ENCODE peak calls at places on chromosome 6, in nine cellular contexts. K, U, L, O, N, P, M, G and E are unnamed samples. For H3K4me1, the result is how much of the 10 kb centered on the place peaks cover.

GRCh38 chr6:87682310-87682709 is 19.7 kb downstream of the AKIRIN2 start:
- DNase-seq in K (no peak), U (no peak), L (no peak), O (no peak), N (no peak), P (no peak), M (no peak), G (no peak), E (no peak)

GRCh38 chr6:37765182-37765780 is 54.2 kb upstream of the ZFAND3 start:
- DNase-seq in K (peak), U (no peak), L (no peak), O (peak), N (no peak), P (no peak), M (no peak), G (no peak), E (no peak)

GRCh38 chr6:97705568-97705967 is 422.6 kb upstream of the MMS22L start:
- DNase-seq in K (no peak), U (no peak), L (no peak), O (no peak), N (no peak), P (peak), M (no peak), G (peak), E (no peak)

GRCh38 chr6:135163440-135163738 is 17.7 kb upstream of the MYB start:
- DNase-seq in K (no peak), U (no peak), L (no peak), O (no peak), N (peak), P (no peak), M (no peak), G (no peak), E (no peak)

GRCh38 chr6:14211596-14211961 is 94.0 kb downstream of the CD83 start:
- DNase-seq in K (peak), U (no peak), L (peak), O (peak), N (no peak), P (no peak), M (peak), G (peak), E (no peak)

GRCh38 chr6:100435299-100435698 is 29.4 kb downstream of the SIM1 start:
- DNase-seq in K (no peak), U (no peak), L (no peak), O (no peak), N (no peak), P (no peak), M (no peak), G (no peak), E (no peak)

GRCh38 chr6:1404713-1405098 is 15.3 kb downstream of the FOXF2 start:
- DNase-seq in K (no peak), U (no peak), L (no peak), O (no peak), N (no peak), P (no peak), M (no peak), G (no peak), E (no peak)

GRCh38 chr6:36427781-36428345 is 14.8 kb downstream of the PXT1 start:
- DNase-seq in K (no peak), U (no peak), L (no peak), O (no peak), N (no peak), P (no peak), M (no peak), G (no peak), E (no peak)

GRCh38 chr6:4922488-4923037 is 81.3 kb downstream of the RPP40 start:
- DNase-seq in K (no peak), U (no peak), L (no peak), O (no peak), N (no peak), P (no peak), M (no peak), G (no peak), E (no peak)

GRCh38 chr6:160733045-160733646 is 31.1 kb downstream of the PLG start:
- DNase-seq in K (peak), U (no peak), L (no peak), O (no peak), N (no peak), P (peak), M (no peak), G (peak), E (peak)

GRCh38 chr6:130156908-130157307 is 65.8 kb downstream of the SAMD3 start:
- DNase-seq in K (no peak), U (no peak), L (no peak), O (no peak), N (no peak), P (no peak), M (no peak), G (no peak), E (no peak)

GRCh38 chr6:168347053-168347452 is 27.5 kb upstream of the DACT2 start:
- DNase-seq in K (no peak), U (no peak), L (no peak), O (no peak), N (no peak), P (no peak), M (no peak), G (no peak), E (no peak)

GRCh38 chr6:130466052-130466743 is 100.4 kb downstream of the TMEM200A start:
- DNase-seq in K (no peak), U (no peak), L (no peak), O (no peak), N (no peak), P (no peak), M (no peak), G (no peak), E (no peak)

GRCh38 chr6:56004421-56004820 is 129.0 kb upstream of the BMP5 start:
- DNase-seq in K (no peak), U (no peak), L (no peak), O (no peak), N (no peak), P (no peak), M (no peak), G (no peak), E (no peak)

GRCh38 chr6:145241039-145241438 is 494.3 kb downstream of the EPM2A start:
- DNase-seq in K (no peak), U (no peak), L (no peak), O (no peak), N (no peak), P (no peak), M (no peak), G (no peak), E (no peak)

GRCh38 chr6:3124667-3125066 is 6.2 kb downstream of the BPHL start:
- DNase-seq in K (no peak), U (no peak), L (no peak), O (no peak), N (no peak), P (no peak), M (no peak), G (no peak), E (no peak)

GRCh38 chr6:136125585-136125984 is 124.5 kb downstream of the MTFR2 start:
- DNase-seq in K (no peak), U (no peak), L (no peak), O (no peak), N (no peak), P (no peak), M (no peak), G (no peak), E (no peak)

GRCh38 chr6:87274660-87275273 is 47.6 kb upstream of the SMIM8 start:
- DNase-seq in K (no peak), U (no peak), L (no peak), O (no peak), N (no peak), P (no peak), M (no peak), G (no peak), E (no peak)

GRCh38 chr6:45163952-45164766 is 164.0 kb upstream of the RUNX2 start:
- DNase-seq in K (no peak), U (no peak), L (no peak), O (no peak), N (no peak), P (no peak), M (no peak), G (no peak), E (no peak)

GRCh38 chr6:145704153-145704781 is 31.1 kb downstream of the EPM2A start:
- DNase-seq in K (no peak), U (no peak), L (no peak), O (no peak), N (no peak), P (no peak), M (no peak), G (no peak), E (no peak)

GRCh38 chr6:145428656-145429173 is 306.6 kb downstream of the EPM2A start:
- DNase-seq in K (no peak), U (no peak), L (no peak), O (no peak), N (no peak), P (no peak), M (no peak), G (peak), E (no peak)

GRCh38 chr6:11006060-11006459 is 38.0 kb downstream of the ELOVL2 start:
- DNase-seq in K (no peak), U (no peak), L (no peak), O (no peak), N (no peak), P (no peak), M (no peak), G (no peak), E (no peak)

GRCh38 chr6:108518714-108519576 is 41.8 kb upstream of the FOXO3 start:
- DNase-seq in K (no peak), U (no peak), L (no peak), O (no peak), N (no peak), P (no peak), M (no peak), G (no peak), E (peak)

GRCh38 chr6:20175810-20176209 is 36.5 kb downstream of the MBOAT1 start:
- DNase-seq in K (no peak), U (no peak), L (no peak), O (no peak), N (no peak), P (no peak), M (no peak), G (no peak), E (no peak)

GRCh38 chr6:81838031-81838430 is 85.5 kb upstream of the TENT5A start:
- DNase-seq in K (no peak), U (no peak), L (no peak), O (no peak), N (no peak), P (no peak), M (no peak), G (no peak), E (no peak)

GRCh38 chr6:169752074-169752623 is 727 bp downstream of the ERMARD start:
- DNase-seq in K (no peak), U (no peak), L (no peak), O (no peak), N (no peak), P (no peak), M (no peak), G (peak), E (peak)

GRCh38 chr6:134303903-134304302 is 14.0 kb downstream of the SGK1 start:
- DNase-seq in K (no peak), U (no peak), L (no peak), O (no peak), N (no peak), P (no peak), M (no peak), G (no peak), E (no peak)

GRCh38 chr6:39411465-39411864 is 89.0 kb upstream of the KCNK16 start:
- DNase-seq in K (no peak), U (no peak), L (no peak), O (no peak), N (no peak), P (no peak), M (no peak), G (no peak), E (no peak)

GRCh38 chr6:155248021-155249001 is 15.5 kb upstream of the CLDN20 start:
- DNase-seq in K (peak), U (no peak), L (no peak), O (no peak), N (no peak), P (peak), M (peak), G (peak), E (no peak)

GRCh38 chr6:154245542-154245941 is 111.1 kb downstream of the IPCEF1 start:
- DNase-seq in K (no peak), U (no peak), L (no peak), O (no peak), N (no peak), P (no peak), M (no peak), G (no peak), E (no peak)

GRCh38 chr6:81148726-81149125 is 603.8 kb downstream of the TENT5A start:
- DNase-seq in K (no peak), U (no peak), L (no peak), O (no peak), N (no peak), P (no peak), M (no peak), G (no peak), E (no peak)

GRCh38 chr6:32664827-32665362 is 1.6 kb downstream of the HLA-DQB1 start:
- DNase-seq in K (peak), U (no peak), L (no peak), O (no peak), N (no peak), P (no peak), M (peak), G (no peak), E (no peak)

GRCh38 chr6:89574860-89575561 is 63.5 kb downstream of the LYRM2 start:
- DNase-seq in K (no peak), U (no peak), L (no peak), O (no peak), N (no peak), P (no peak), M (no peak), G (no peak), E (no peak)

GRCh38 chr6:4997862-4998261 is 6.0 kb downstream of the RPP40 start:
- DNase-seq in K (no peak), U (no peak), L (no peak), O (no peak), N (no peak), P (no peak), M (no peak), G (no peak), E (no peak)

GRCh38 chr6:158285321-158285960 is 26.8 kb upstream of the TULP4 start:
- DNase-seq in K (no peak), U (no peak), L (no peak), O (no peak), N (no peak), P (no peak), M (no peak), G (peak), E (no peak)
- H3K4me1 ChIP-seq in K (under half), U (under half), L (under half), O (under half), N (under half), P (under half), M (under half), G (under half), E (under half)

DNA sequence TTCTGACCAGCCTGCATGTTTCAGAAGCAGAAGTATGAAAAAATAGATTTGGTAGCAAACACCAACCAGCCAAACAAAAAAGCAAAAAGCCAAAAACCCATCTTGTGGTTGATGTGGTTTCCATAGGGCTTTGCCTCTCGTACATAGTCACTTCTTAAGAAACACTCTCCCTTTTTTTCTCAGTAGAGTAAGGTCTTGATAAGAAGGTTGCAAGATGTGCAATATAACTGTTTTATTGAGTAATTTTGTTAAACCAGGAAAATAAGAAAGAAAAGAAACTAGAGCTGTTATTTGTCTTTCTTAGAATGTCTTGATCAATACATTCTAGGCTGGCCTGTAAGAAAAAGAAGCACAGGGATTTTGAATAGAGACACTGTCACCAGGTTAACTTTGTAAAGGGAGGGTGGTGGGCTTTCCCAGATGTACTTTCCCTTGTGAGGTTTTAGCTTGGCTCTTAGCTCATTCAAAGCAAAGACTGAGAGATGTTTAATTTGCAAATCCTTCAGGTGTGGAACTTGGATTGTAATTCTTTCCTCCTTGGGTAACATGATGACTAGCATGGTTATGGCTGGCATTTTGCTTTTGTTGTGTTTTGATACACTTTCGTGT is 49.7 kb downstream of the AKAP12 start:
- DNase-seq in K (no peak), U (no peak), L (no peak), O (no peak), N (no peak), P (no peak), M (no peak), G (no peak), E (peak)
- H3K4me1 ChIP-seq in K (half or more), U (under half), L (half or more), O (under half), N (under half), P (under half), M (under half), G (under half), E (under half)

GRCh38 chr6:25009351-25009750 is 73.6 kb upstream of the RIPOR2 start:
- DNase-seq in K (no peak), U (no peak), L (no peak), O (no peak), N (no peak), P (no peak), M (no peak), G (no peak), E (peak)
- H3K4me1 ChIP-seq in K (under half), U (half or more), L (under half), O (under half), N (half or more), P (under half), M (under half), G (under half), E (half or more)

DNA sequence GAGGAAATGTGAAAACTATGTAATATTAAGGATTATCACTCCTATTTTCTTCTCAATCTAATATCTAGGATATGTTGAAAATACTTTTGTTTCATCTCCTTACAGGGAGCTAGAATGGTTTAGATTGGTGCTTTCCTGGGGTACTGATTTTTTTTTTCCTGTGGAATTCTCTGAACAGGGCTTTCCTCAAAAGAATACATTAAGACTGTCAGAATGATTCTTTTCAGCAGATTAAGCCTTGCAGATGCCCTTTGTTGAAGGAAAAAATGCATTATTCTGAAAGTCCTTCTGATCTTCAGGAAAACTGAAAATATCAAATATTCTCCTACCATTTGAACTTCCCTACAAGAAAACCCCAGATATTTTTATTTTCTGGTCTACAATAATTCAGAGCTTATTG is 178.9 kb downstream of the SOX4 start:
- DNase-seq in K (no peak), U (no peak), L (no peak), O (no peak), N (no peak), P (no peak), M (no peak), G (no peak), E (no peak)
- H3K4me1 ChIP-seq in K (under half), U (under half), L (half or more), O (under half), N (under half), P (under half), M (under half), G (under half), E (under half)

DNA sequence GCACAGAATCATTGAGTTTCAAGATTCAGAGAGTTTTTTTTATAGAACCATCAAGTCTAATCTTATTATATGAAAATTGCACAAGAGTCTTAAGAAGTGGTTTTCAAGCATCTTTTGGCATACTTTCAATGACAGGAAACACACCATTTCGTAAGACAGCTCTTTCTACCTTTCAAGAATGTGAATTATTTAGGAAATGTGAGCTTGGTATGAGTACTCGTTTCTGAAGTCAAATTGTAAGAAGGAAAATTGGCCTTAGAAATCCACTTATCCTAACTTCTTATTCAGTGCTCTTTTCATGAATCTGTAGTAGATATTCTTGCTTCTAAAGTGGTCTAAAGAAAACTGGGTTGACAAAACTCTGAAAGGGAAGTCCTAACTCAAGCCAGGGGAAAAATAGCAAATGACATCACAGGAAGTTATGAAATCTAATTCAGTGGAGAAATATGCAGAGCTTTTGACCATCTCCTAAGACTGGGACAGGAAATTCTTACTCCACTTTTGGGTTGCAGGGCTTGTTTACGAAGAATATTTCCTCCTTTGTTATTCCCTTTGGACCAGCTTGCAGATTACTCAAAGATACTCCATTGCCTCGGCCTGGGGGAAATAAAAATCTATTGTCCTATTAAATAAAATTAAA is 38.4 kb upstream of the OGFRL1 start:
- DNase-seq in K (no peak), U (no peak), L (no peak), O (no peak), N (no peak), P (no peak), M (no peak), G (no peak), E (no peak)
- H3K4me1 ChIP-seq in K (under half), U (under half), L (under half), O (under half), N (under half), P (under half), M (under half), G (under half), E (under half)

GRCh38 chr6:110355031-110355430 is 3.1 kb downstream of the METTL24 start:
- DNase-seq in K (no peak), U (no peak), L (no peak), O (no peak), N (no peak), P (no peak), M (no peak), G (peak), E (no peak)
- H3K4me1 ChIP-seq in K (under half), U (under half), L (half or more), O (under half), N (under half), P (under half), M (under half), G (under half), E (under half)

DNA sequence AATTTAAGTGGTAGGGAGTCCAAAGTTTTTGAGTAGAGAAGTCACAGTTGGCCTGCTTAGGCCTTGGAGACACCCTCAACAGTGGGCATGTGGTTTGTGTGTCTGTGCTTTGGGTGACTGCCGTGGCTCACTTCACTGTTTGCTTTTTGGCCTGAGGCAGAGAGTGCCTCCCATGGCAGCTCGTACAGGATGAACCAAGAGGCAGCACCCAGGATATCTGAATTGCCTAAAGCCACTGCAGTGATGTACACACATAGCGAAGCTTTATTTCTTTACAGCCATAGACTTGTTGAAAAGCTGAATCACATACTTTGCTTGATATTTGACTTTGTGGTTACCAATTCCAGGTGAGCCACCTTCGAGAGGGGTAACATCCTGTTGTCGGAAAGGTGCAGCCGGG is 21.6 kb downstream of the RREB1 start:
- DNase-seq in K (no peak), U (no peak), L (no peak), O (no peak), N (no peak), P (no peak), M (no peak), G (no peak), E (no peak)
- H3K4me1 ChIP-seq in K (half or more), U (under half), L (under half), O (under half), N (half or more), P (under half), M (half or more), G (under half), E (under half)